ENCODE peak calls at places on chromosome 5, in ten cellular contexts. One of them, this sample, is unnamed.

GRCh38 chr5:9947944-9948343 is 301.7 kb downstream of the ATPSCKMT start:
- DNase-seq in IMR-90: peak; percentile 2
- DNase-seq in transverse colon: no peak
- DNase-seq in uterus: no peak
- DNase-seq in Peyer's patch: no peak
- DNase-seq in heart left ventricle: no peak
- DNase-seq in endothelial cell of umbilical vein: no peak
- DNase-seq in ovary: no peak
- DNase-seq in tibial nerve: no peak
- DNase-seq in adrenal gland: no peak
- DNase-seq in this sample: no peak

GRCh38 chr5:120228262-120229031 is 235.7 kb upstream of the PRR16 start:
- DNase-seq in IMR-90: no peak
- DNase-seq in transverse colon: no peak
- DNase-seq in uterus: no peak
- DNase-seq in Peyer's patch: no peak
- DNase-seq in heart left ventricle: no peak
- DNase-seq in endothelial cell of umbilical vein: no peak
- DNase-seq in ovary: no peak
- DNase-seq in tibial nerve: no peak
- DNase-seq in adrenal gland: no peak
- DNase-seq in this sample: no peak

GRCh38 chr5:994272-994607 is 14.4 kb upstream of the NKD2 start:
- DNase-seq in IMR-90: no peak
- DNase-seq in transverse colon: no peak
- DNase-seq in uterus: no peak
- DNase-seq in Peyer's patch: no peak
- DNase-seq in heart left ventricle: peak; percentile 9
- DNase-seq in endothelial cell of umbilical vein: no peak
- DNase-seq in ovary: no peak
- DNase-seq in tibial nerve: no peak
- DNase-seq in adrenal gland: no peak
- DNase-seq in this sample: no peak

GRCh38 chr5:108061941-108062340 is 320.0 kb downstream of the FBXL17 start:
- DNase-seq in IMR-90: peak; percentile 35
- DNase-seq in transverse colon: no peak
- DNase-seq in uterus: no peak
- DNase-seq in Peyer's patch: no peak
- DNase-seq in heart left ventricle: no peak
- DNase-seq in endothelial cell of umbilical vein: no peak
- DNase-seq in ovary: no peak
- DNase-seq in tibial nerve: no peak
- DNase-seq in adrenal gland: no peak
- DNase-seq in this sample: no peak

GRCh38 chr5:172417983-172418630 is 36.2 kb downstream of the SH3PXD2B start:
- DNase-seq in IMR-90: peak; percentile 95
- DNase-seq in transverse colon: peak; percentile 82
- DNase-seq in uterus: peak; percentile 99
- DNase-seq in Peyer's patch: peak; percentile 49
- DNase-seq in heart left ventricle: peak; percentile 89
- DNase-seq in endothelial cell of umbilical vein: peak; percentile 80
- DNase-seq in ovary: peak; percentile 93
- DNase-seq in tibial nerve: peak; percentile 98
- DNase-seq in adrenal gland: peak; percentile 95
- DNase-seq in this sample: peak; percentile 12

GRCh38 chr5:89582768-89583339 is 699.9 kb upstream of the MEF2C start:
- DNase-seq in IMR-90: no peak
- DNase-seq in transverse colon: no peak
- DNase-seq in uterus: no peak
- DNase-seq in Peyer's patch: no peak
- DNase-seq in heart left ventricle: no peak
- DNase-seq in endothelial cell of umbilical vein: no peak
- DNase-seq in ovary: no peak
- DNase-seq in tibial nerve: no peak
- DNase-seq in adrenal gland: no peak
- DNase-seq in this sample: no peak

GRCh38 chr5:181187500-181188213 is 17.3 kb downstream of the TRIM7 start:
- DNase-seq in IMR-90: peak; percentile 80
- DNase-seq in transverse colon: peak; percentile 74
- DNase-seq in uterus: peak; percentile 89
- DNase-seq in Peyer's patch: peak; percentile 53
- DNase-seq in heart left ventricle: peak; percentile 59
- DNase-seq in endothelial cell of umbilical vein: peak; percentile 81
- DNase-seq in ovary: peak; percentile 87
- DNase-seq in tibial nerve: peak; percentile 77
- DNase-seq in adrenal gland: peak; percentile 76
- DNase-seq in this sample: peak; percentile 87

GRCh38 chr5:88193896-88194295 is 74.7 kb downstream of the TMEM161B start:
- DNase-seq in IMR-90: no peak
- DNase-seq in transverse colon: no peak
- DNase-seq in uterus: no peak
- DNase-seq in Peyer's patch: no peak
- DNase-seq in heart left ventricle: no peak
- DNase-seq in endothelial cell of umbilical vein: no peak
- DNase-seq in ovary: no peak
- DNase-seq in tibial nerve: no peak
- DNase-seq in adrenal gland: no peak
- DNase-seq in this sample: no peak

DNA sequence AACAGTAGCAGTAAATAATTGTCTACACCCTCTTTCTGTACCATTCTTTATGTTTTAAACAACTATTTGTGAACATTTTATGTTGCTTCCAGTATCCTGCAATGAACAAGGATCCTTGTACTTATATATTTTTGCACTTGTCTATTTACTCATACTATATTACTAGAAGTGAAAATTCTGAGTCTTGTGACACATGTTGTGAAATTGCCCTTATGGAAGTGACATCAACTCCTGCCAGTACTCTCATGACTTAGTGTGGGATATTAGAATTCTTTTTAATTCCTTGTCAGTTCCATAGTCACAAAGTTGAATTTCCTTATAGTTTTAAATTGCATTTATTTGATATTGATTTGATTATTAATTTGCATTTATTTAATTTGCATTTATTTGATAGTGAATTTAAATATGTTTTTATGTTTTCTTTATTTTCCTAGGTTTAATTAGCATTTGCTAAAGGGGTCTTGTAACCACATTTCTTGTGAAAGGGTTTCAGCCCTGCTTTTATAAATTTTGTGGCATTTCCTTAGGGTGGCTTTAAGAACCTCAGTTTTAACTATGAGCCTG is 27.7 kb downstream of the PARP8 start:
- DNase-seq in IMR-90: no peak
- DNase-seq in transverse colon: no peak
- DNase-seq in uterus: no peak
- DNase-seq in Peyer's patch: no peak
- DNase-seq in heart left ventricle: no peak
- DNase-seq in endothelial cell of umbilical vein: no peak
- DNase-seq in ovary: no peak
- DNase-seq in tibial nerve: no peak
- DNase-seq in adrenal gland: no peak
- DNase-seq in this sample: no peak
- H3K4me3 ChIP-seq in IMR-90: no peak overlapping the region
- H3K4me3 ChIP-seq in transverse colon: no peak overlapping the region
- H3K4me3 ChIP-seq in uterus: no peak overlapping the region
- H3K4me3 ChIP-seq in Peyer's patch: no peak overlapping the region
- H3K4me3 ChIP-seq in heart left ventricle: no peak overlapping the region
- H3K4me3 ChIP-seq in endothelial cell of umbilical vein: no peak overlapping the region
- H3K4me3 ChIP-seq in ovary: no peak overlapping the region
- H3K4me3 ChIP-seq in tibial nerve: no peak overlapping the region
- H3K4me3 ChIP-seq in adrenal gland: no peak overlapping the region
- H3K4me3 ChIP-seq in this sample: no peak overlapping the region

DNA sequence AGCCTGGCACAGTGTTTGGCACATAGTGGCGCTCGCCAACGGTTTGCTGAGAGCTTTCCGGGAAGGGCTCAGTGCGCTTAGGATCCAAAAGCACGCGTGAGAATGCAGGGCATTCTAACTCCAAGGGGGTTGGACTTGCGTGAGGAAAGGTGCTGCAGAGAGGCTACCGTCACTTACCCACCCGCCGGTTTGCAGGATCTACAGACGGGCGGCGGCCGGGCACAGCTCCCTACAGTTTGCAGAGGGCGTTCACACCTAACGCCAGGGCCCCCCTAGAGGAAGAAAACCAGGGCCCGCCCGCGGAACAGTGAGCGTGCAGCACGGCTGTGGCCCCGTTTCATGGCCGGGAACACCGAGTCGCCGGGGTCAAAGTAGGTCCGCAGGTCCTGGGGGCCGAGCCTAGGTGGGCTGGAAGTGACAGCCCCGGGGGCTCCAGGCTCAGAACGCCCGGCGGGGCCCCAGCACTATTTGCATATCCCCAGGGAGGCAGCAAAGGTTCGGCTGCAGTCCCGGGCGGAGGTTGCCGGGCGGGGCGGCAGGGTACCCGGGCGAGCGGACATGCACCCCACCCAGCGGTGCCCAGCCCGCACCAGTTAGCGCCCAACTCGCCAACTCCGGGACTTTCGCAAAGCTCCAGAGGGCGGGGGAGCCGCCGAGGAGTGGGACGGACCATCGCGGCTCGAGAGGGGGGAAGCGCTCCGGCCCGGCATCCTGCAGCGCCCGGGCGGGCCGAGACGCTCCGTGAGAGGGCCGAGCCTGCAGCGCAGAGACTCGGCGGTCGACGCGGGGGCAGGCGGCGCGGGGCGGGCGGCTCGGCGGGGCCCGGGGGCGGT is 498 bp upstream of the GALNT10 start:
- DNase-seq in IMR-90: peak; percentile 66
- DNase-seq in transverse colon: peak; percentile 90
- DNase-seq in uterus: peak; percentile 72
- DNase-seq in Peyer's patch: peak; percentile 84
- DNase-seq in heart left ventricle: peak; percentile 90
- DNase-seq in endothelial cell of umbilical vein: peak; percentile 55
- DNase-seq in ovary: peak; percentile 84
- DNase-seq in tibial nerve: peak; percentile 61
- DNase-seq in adrenal gland: peak; percentile 86
- DNase-seq in this sample: peak; percentile 98
- TF ChIP-seq POLR2A in IMR-90: no peak
- TF ChIP-seq POLR2A in transverse colon: peak; percentile 50
- TF ChIP-seq POLR2A in uterus: no peak
- TF ChIP-seq POLR2A in Peyer's patch: peak; percentile 46
- TF ChIP-seq POLR2A in heart left ventricle: no peak
- TF ChIP-seq POLR2A in endothelial cell of umbilical vein: peak; percentile 56
- TF ChIP-seq POLR2A in ovary: no peak
- TF ChIP-seq POLR2A in tibial nerve: no peak
- TF ChIP-seq POLR2A in adrenal gland: no peak
- TF ChIP-seq POLR2A in this sample: no peak

GRCh38 chr5:51389326-51389581 is 6.0 kb downstream of the ISL1 start:
- DNase-seq in IMR-90: no peak
- DNase-seq in transverse colon: no peak
- DNase-seq in uterus: no peak
- DNase-seq in Peyer's patch: no peak
- DNase-seq in heart left ventricle: no peak
- DNase-seq in endothelial cell of umbilical vein: no peak
- DNase-seq in ovary: no peak
- DNase-seq in tibial nerve: no peak
- DNase-seq in adrenal gland: no peak
- DNase-seq in this sample: no peak

GRCh38 chr5:51386916-51387853 is 3.9 kb downstream of the ISL1 start:
- DNase-seq in IMR-90: no peak
- DNase-seq in transverse colon: no peak
- DNase-seq in uterus: no peak
- DNase-seq in Peyer's patch: no peak
- DNase-seq in heart left ventricle: no peak
- DNase-seq in endothelial cell of umbilical vein: peak; percentile 10
- DNase-seq in ovary: no peak
- DNase-seq in tibial nerve: no peak
- DNase-seq in adrenal gland: no peak
- DNase-seq in this sample: no peak

GRCh38 chr5:51387854-51388320 is 4.6 kb downstream of the ISL1 start:
- DNase-seq in IMR-90: no peak
- DNase-seq in transverse colon: no peak
- DNase-seq in uterus: no peak
- DNase-seq in Peyer's patch: no peak
- DNase-seq in heart left ventricle: no peak
- DNase-seq in endothelial cell of umbilical vein: no peak
- DNase-seq in ovary: no peak
- DNase-seq in tibial nerve: no peak
- DNase-seq in adrenal gland: no peak
- DNase-seq in this sample: no peak

GRCh38 chr5:51389582-51390463 is 6.6 kb downstream of the ISL1 start:
- DNase-seq in IMR-90: no peak
- DNase-seq in transverse colon: no peak
- DNase-seq in uterus: no peak
- DNase-seq in Peyer's patch: no peak
- DNase-seq in heart left ventricle: no peak
- DNase-seq in endothelial cell of umbilical vein: no peak
- DNase-seq in ovary: no peak
- DNase-seq in tibial nerve: no peak
- DNase-seq in adrenal gland: no peak
- DNase-seq in this sample: no peak

DNA sequence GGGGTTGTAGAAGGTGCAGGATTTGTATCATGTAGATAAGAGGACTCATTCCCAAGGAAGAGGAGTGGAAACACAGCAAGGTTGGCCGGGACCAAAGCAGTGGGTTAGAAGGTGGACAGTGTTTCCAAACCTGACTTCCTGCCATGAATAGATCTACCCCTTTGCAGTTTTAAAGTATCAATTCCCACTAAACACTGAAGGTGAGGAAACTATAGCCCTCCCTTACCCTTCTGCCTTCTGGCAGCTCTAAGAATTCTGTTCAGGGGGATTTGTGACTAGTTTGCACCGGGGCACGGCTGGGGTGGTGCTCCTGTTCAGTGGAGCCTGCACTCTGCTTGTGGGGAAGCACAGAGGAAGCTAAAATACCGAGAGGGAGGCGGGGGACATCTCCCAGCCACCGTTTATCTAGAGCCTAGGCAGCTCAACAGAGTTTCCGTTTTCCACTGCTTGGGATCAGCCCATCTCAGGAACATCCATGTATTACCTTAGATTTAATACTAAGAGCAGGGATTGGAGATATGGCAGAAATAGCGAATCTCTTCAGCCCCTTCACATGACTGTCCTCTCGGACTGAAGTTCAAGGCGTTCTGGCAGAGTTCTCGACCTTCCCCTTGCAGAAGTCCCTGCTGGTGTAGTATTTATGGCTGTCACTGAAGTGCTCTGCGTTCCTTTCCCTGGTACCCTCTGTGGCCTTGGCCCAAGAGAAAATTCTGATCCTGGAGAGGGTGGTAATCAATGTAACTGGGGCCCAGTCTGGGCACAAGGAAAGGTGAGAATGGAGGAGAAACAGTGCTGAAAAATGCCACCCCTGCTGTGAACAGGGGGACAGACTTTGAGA is 5.5 kb downstream of the ISL1 start:
- DNase-seq in IMR-90: no peak
- DNase-seq in transverse colon: no peak
- DNase-seq in uterus: no peak
- DNase-seq in Peyer's patch: no peak
- DNase-seq in heart left ventricle: no peak
- DNase-seq in endothelial cell of umbilical vein: no peak
- DNase-seq in ovary: no peak
- DNase-seq in tibial nerve: no peak
- DNase-seq in adrenal gland: no peak
- DNase-seq in this sample: no peak
- H3K4me3 ChIP-seq in IMR-90: no peak overlapping the region
- H3K4me3 ChIP-seq in transverse colon: no peak overlapping the region
- H3K4me3 ChIP-seq in uterus: no peak overlapping the region
- H3K4me3 ChIP-seq in Peyer's patch: no peak overlapping the region
- H3K4me3 ChIP-seq in heart left ventricle: no peak overlapping the region
- H3K4me3 ChIP-seq in endothelial cell of umbilical vein: no peak overlapping the region
- H3K4me3 ChIP-seq in ovary: no peak overlapping the region
- H3K4me3 ChIP-seq in tibial nerve: no peak overlapping the region
- H3K4me3 ChIP-seq in adrenal gland: no peak overlapping the region
- H3K4me3 ChIP-seq in this sample: no peak overlapping the region

DNA sequence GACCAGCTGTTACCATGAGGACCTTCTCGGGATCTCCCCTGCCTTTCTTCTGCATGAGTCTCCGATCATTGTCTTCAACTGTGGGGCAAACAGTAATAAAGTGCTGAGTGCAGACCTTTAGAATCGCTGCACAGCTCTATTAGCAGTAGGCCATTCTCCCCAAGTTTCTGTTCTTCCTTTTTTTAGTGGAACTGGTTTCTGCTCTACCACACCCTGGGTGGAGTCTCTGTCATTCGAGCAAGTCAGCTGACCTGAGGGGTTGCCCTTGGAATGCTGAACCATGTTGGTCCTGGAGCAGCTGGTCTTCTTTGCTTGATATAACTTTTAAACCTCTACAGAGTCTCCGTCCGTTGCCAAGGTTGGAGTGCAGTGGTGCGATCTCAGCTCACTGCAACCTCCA is 33.4 kb upstream of the GNPDA1 start:
- DNase-seq in IMR-90: no peak
- DNase-seq in transverse colon: no peak
- DNase-seq in uterus: no peak
- DNase-seq in Peyer's patch: no peak
- DNase-seq in heart left ventricle: no peak
- DNase-seq in endothelial cell of umbilical vein: no peak
- DNase-seq in ovary: no peak
- DNase-seq in tibial nerve: peak; percentile 19
- DNase-seq in adrenal gland: no peak
- DNase-seq in this sample: no peak
- TF ChIP-seq POLR2A in IMR-90: no peak
- TF ChIP-seq POLR2A in transverse colon: no peak
- TF ChIP-seq POLR2A in uterus: no peak
- TF ChIP-seq POLR2A in Peyer's patch: no peak
- TF ChIP-seq POLR2A in heart left ventricle: no peak
- TF ChIP-seq POLR2A in endothelial cell of umbilical vein: no peak
- TF ChIP-seq POLR2A in ovary: no peak
- TF ChIP-seq POLR2A in tibial nerve: no peak
- TF ChIP-seq POLR2A in adrenal gland: no peak
- TF ChIP-seq POLR2A in this sample: no peak

This sample was measured in spleen.